ENCODE peak calls at places on chromosomes 11 and 22, in four cellular contexts. X is iris pigment epithelial cell, Z is T-cell, T is GM04503. A is an unnamed sample.
A peak's percentile ranks its signal among the peaks of the same experiment; 100 is the strongest.

GRCh38 chr11:59102259-59102765 is 4.7 kb upstream of the FAM111B start:
- DNase-seq in X (peak; percentile 37), Z (peak; percentile 31), T (no peak), A (no peak)

GRCh38 chr11:69443138-69443967 is 38.1 kb upstream of the LINC01488 start:
- DNase-seq in X (peak; percentile 98), Z (peak; percentile 47), T (peak; percentile 79), A (peak; percentile 90)

GRCh38 chr11:11969380-11970215 is 38.8 kb downstream of the DKK3 start:
- DNase-seq in X (no peak), Z (no peak), T (no peak), A (no peak)

GRCh38 chr11:30346068-30346688 is 23.3 kb downstream of the ARL14EP start:
- DNase-seq in X (peak; percentile 41), Z (no peak), T (no peak), A (peak; percentile 34)

GRCh38 chr11:8204596-8204995 is 35.8 kb upstream of the RIC3 start:
- DNase-seq in X (no peak), Z (no peak), T (no peak), A (no peak)

GRCh38 chr11:131674051-131674755 is 303.8 kb downstream of the NTM start:
- DNase-seq in X (peak; percentile 84), Z (no peak), T (peak; percentile 60), A (peak; percentile 67)

GRCh38 chr11:33694346-33695050 is 6.1 kb downstream of the C11orf91 start:
- DNase-seq in X (no peak), Z (no peak), T (no peak), A (no peak)

GRCh38 chr11:116262370-116262769 is 510.4 kb downstream of the BUD13 start:
- DNase-seq in X (no peak), Z (no peak), T (no peak), A (no peak)

GRCh38 chr22:30201970-30202369 is 44.6 kb downstream of the LIF start:
- DNase-seq in X (peak; percentile 94), Z (no peak), T (no peak), A (no peak)

GRCh38 chr11:65637794-65638317 is at the start of gene SIPA1:
- DNase-seq in X (peak; percentile 90), Z (peak; percentile 77), T (no peak), A (peak; percentile 80)

GRCh38 chr11:13884159-13884799 is 78.2 kb upstream of the SPON1 start:
- DNase-seq in X (no peak), Z (no peak), T (no peak), A (no peak)

GRCh38 chr11:17813391-17814059 is 78.9 kb downstream of the KCNC1 start:
- DNase-seq in X (no peak), Z (no peak), T (no peak), A (no peak)

GRCh38 chr11:15115686-15116085 is 963 bp downstream of the INSC start:
- DNase-seq in X (no peak), Z (no peak), T (no peak), A (no peak)

GRCh38 chr11:1837171-1838076 is 1.4 kb upstream of the TNNI2 start:
- DNase-seq in X (peak; percentile 45), Z (peak; percentile 79), T (no peak), A (no peak)

GRCh38 chr22:38788417-38788816 is 5.5 kb downstream of the DNAL4 start:
- DNase-seq in X (peak; percentile 91), Z (no peak), T (peak; percentile 88), A (peak; percentile 93)

GRCh38 chr22:22348127-22348814 is 103.7 kb downstream of the VPREB1 start:
- DNase-seq in X (no peak), Z (no peak), T (no peak), A (no peak)

GRCh38 chr11:63906585-63906984 is 10.4 kb downstream of the RCOR2 start:
- DNase-seq in X (peak; percentile 27), Z (peak; percentile 48), T (no peak), A (no peak)

GRCh38 chr11:80204021-80204420 is 763.2 kb upstream of the TENM4 start:
- DNase-seq in X (peak; percentile 3), Z (no peak), T (no peak), A (no peak)

GRCh38 chr11:67024410-67024809 is 1.5 kb downstream of the SYT12 start:
- DNase-seq in X (no peak), Z (peak; percentile 41), T (no peak), A (no peak)

GRCh38 chr11:14499560-14500180 is at the start of gene COPB1:
- DNase-seq in X (peak; percentile 96), Z (peak; percentile 92), T (peak; percentile 65), A (peak; percentile 81)

GRCh38 chr22:36356708-36357694 is 30.8 kb downstream of the MYH9 start:
- DNase-seq in X (no peak), Z (peak; percentile 62), T (no peak), A (no peak)

GRCh38 chr11:2301631-2302272 is at the start of the genes C11orf21 and TSPAN32:
- DNase-seq in X (no peak), Z (peak; percentile 66), T (no peak), A (no peak)

GRCh38 chr11:94504689-94505293 is 7.5 kb upstream of the C11orf97 start:
- DNase-seq in X (peak; percentile 72), Z (peak; percentile 25), T (no peak), A (no peak)

GRCh38 chr11:46380340-46381045 is 976 bp upstream of the MDK start:
- DNase-seq in X (peak; percentile 29), Z (no peak), T (no peak), A (no peak)

GRCh38 chr11:124872741-124873140 is 7.5 kb downstream of the ROBO3 start:
- DNase-seq in X (no peak), Z (no peak), T (no peak), A (no peak)

GRCh38 chr11:19117760-19118097 is 761 bp downstream of the ZDHHC13 start:
- DNase-seq in X (no peak), Z (no peak), T (no peak), A (no peak)

GRCh38 chr11:95111923-95112540 is 22.4 kb downstream of the ENDOD1 start:
- DNase-seq in X (peak; percentile 50), Z (no peak), T (no peak), A (no peak)

GRCh38 chr11:69949327-69949726 is 128.8 kb upstream of the ANO1 start:
- DNase-seq in X (peak; percentile 69), Z (no peak), T (peak; percentile 51), A (peak; percentile 46)

GRCh38 chr22:22921575-22921974 is 34.0 kb downstream of the IGLL5 start:
- DNase-seq in X (no peak), Z (no peak), T (no peak), A (no peak)

GRCh38 chr11:113023228-113023627 is 62.0 kb downstream of the NCAM1 start:
- DNase-seq in X (no peak), Z (no peak), T (peak; percentile 65), A (peak; percentile 52)

GRCh38 chr22:25563757-25564319 is 637 bp upstream of the GRK3 start:
- DNase-seq in X (peak; percentile 17), Z (no peak), T (no peak), A (no peak)

GRCh38 chr11:114796954-114797721 is 118.8 kb downstream of the NXPE2 start:
- DNase-seq in X (no peak), Z (no peak), T (no peak), A (no peak)

GRCh38 chr22:42077486-42078125 is 1.9 kb upstream of the SMDT1 start:
- DNase-seq in X (no peak), Z (no peak), T (no peak), A (no peak)

GRCh38 chr11:71062199-71062598 is 190.2 kb downstream of the SHANK2 start:
- DNase-seq in X (no peak), Z (no peak), T (no peak), A (no peak)